ENCODE peak calls at places on chromosomes 2 and 18, in six cellular contexts. Q is GM12878, Y is K562, B is upper lobe of left lung, C is A549, G is HepG2. H is an unnamed sample.

GRCh38 chr2:88059979-88060906 is 4.7 kb upstream of the KRCC1 start:
- ATAC-seq in G (peak), Y (peak), C (peak), B (peak), Q (peak), H (no peak)

GRCh38 chr18:62987035-62987830 is 271.9 kb downstream of the PHLPP1 start:
- ATAC-seq in Q (no peak), G (peak), C (no peak), Y (peak), B (no peak), H (no peak)

GRCh38 chr18:6752200-6752873 is 22.8 kb downstream of the ARHGAP28 start:
- ATAC-seq in Y (peak), Q (no peak), C (no peak), G (no peak), B (peak), H (no peak)

GRCh38 chr2:186256540-186256939 is 229.5 kb upstream of the ZC3H15 start:
- ATAC-seq in Y (no peak), Q (peak), C (peak), B (no peak), G (peak), H (no peak)

GRCh38 chr2:210094787-210095186 is 76.4 kb downstream of the KANSL1L start:
- ATAC-seq in B (no peak), Q (no peak), G (no peak), Y (no peak), C (no peak), H (no peak)

GRCh38 chr2:145851730-145852129 is 1331.8 kb upstream of the ZEB2 start:
- ATAC-seq in Q (no peak), G (no peak), C (no peak), B (no peak), Y (no peak), H (no peak)

GRCh38 chr2:132460781-132461180 is 44.2 kb downstream of the GPR39 start:
- ATAC-seq in C (no peak), B (no peak), Q (no peak), Y (no peak), G (no peak), H (no peak)

GRCh38 chr2:200354823-200355751 is 48.6 kb downstream of the SPATS2L start:
- ATAC-seq in Q (peak), C (no peak), G (no peak), B (no peak), Y (no peak), H (no peak)

GRCh38 chr2:231900486-231900942 is 25.7 kb downstream of the NPPC start:
- ATAC-seq in B (peak), C (peak), Y (peak), G (peak), Q (peak), H (peak)

GRCh38 chr2:161976927-161977326 is 97.1 kb downstream of the DPP4 start:
- ATAC-seq in C (no peak), Y (no peak), Q (no peak), G (no peak), B (no peak), H (no peak)

GRCh38 chr2:204869142-204869823 is 324.0 kb downstream of the PARD3B start:
- ATAC-seq in G (no peak), Q (no peak), B (peak), C (no peak), Y (no peak), H (no peak)

GRCh38 chr2:67841711-67842110 is 221.1 kb downstream of the C1D start:
- ATAC-seq in Q (no peak), G (no peak), C (no peak), Y (no peak), B (no peak), H (no peak)

GRCh38 chr18:34511879-34512278 is 198.2 kb upstream of the DTNA start:
- ATAC-seq in C (no peak), B (no peak), G (no peak), Y (no peak), Q (no peak), H (no peak)

GRCh38 chr2:15840969-15841368 is 99.4 kb upstream of the MYCN start:
- ATAC-seq in B (no peak), Y (no peak), C (no peak), Q (no peak), G (no peak), H (no peak)

GRCh38 chr2:204177977-204178522 is 241.5 kb downstream of the ICOS start:
- ATAC-seq in Q (peak), B (peak), G (peak), C (peak), Y (peak), H (no peak)

GRCh38 chr2:218984239-218985020 is 554 bp downstream of the FEV start:
- ATAC-seq in Q (no peak), C (peak), B (no peak), Y (no peak), G (no peak), H (no peak)

GRCh38 chr18:46010676-46011075 is 43.5 kb upstream of the EPG5 start:
- ATAC-seq in C (no peak), Q (no peak), G (no peak), B (peak), Y (no peak), H (no peak)

GRCh38 chr2:12261993-12262680 is 454.6 kb upstream of the TRIB2 start:
- ATAC-seq in G (no peak), Q (peak), C (no peak), Y (no peak), B (no peak), H (no peak)

GRCh38 chr2:3650140-3650944 is 7.7 kb upstream of the ALLC start:
- ATAC-seq in C (peak), G (peak), B (no peak), Q (no peak), Y (peak), H (peak)

GRCh38 chr18:32773187-32773712 is 427 bp upstream of the KLHL14 start:
- ATAC-seq in G (no peak), C (no peak), Q (no peak), B (no peak), Y (no peak), H (no peak)

GRCh38 chr2:110115291-110116032 is at the start of gene MALL:
- ATAC-seq in C (peak), G (no peak), Q (no peak), Y (no peak), B (peak), H (peak)

GRCh38 chr2:110114801-110115200 is 821 bp downstream of the MALL start:
- ATAC-seq in G (peak), C (peak), Q (no peak), B (peak), Y (no peak), H (no peak)

GRCh38 chr2:110116033-110116710 is 550 bp upstream of the MALL start:
- ATAC-seq in Q (peak), G (peak), Y (peak), C (peak), B (peak), H (peak)

GRCh38 chr2:110114007-110114591 is 1.5 kb downstream of the MALL start:
- ATAC-seq in C (peak), Q (no peak), Y (no peak), G (peak), B (peak), H (no peak)
- TF ChIP-seq CTCF in C (peak), Q (no peak), Y (no peak), G (peak), B (no peak), H (no peak)

GRCh38 chr2:169072163-169072925 is 3.0 kb downstream of the DHRS9 start:
- ATAC-seq in C (no peak), Y (peak), G (no peak), B (peak), Q (no peak), H (peak)
- H3K27ac ChIP-seq in C (no peak), Y (peak), G (no peak), B (peak), Q (no peak), H (no peak)

GRCh38 chr2:105379741-105380186 is 19.1 kb downstream of the FHL2 start:
- ATAC-seq in C (no peak), Q (no peak), B (no peak), G (no peak), Y (no peak), H (no peak)

GRCh38 chr2:105378921-105379383 is 19.9 kb downstream of the FHL2 start:
- ATAC-seq in G (no peak), B (no peak), Y (no peak), C (no peak), Q (no peak), H (no peak)

GRCh38 chr2:105376789-105377231 is 22.0 kb downstream of the FHL2 start:
- ATAC-seq in Q (no peak), B (no peak), C (no peak), G (no peak), Y (no peak), H (no peak)

GRCh38 chr2:105377871-105378270 is 21.0 kb downstream of the FHL2 start:
- ATAC-seq in Y (peak), G (no peak), C (peak), Q (no peak), B (no peak), H (no peak)

DNA sequence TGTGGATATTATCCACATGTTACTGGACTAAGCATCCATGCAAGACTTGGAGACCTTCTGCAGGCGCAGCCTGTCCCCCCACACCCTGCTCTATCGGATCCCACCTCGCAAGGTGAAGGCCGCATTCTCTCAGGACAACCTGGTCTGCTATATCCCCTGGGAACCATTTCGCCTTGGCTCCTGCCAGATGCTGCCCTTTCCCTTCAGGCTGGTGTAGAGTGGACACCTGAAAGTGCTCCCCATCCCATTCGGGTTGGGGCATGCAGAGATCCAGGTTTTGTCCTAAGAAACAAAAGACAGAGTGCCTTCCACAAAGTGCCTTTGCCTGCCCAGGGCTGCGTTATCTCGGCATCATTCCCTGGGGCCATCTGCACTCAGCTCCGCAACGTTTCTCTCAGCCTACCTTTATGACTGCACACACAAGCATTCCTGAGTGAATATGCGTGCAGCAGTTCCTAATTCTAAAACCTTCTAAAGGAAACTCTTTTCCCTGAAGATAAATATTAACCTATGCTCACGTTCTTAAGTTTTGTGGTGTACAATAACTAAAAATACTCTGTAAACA is 20.5 kb downstream of the FHL2 start:
- ATAC-seq in G (no peak), C (no peak), B (no peak), Q (no peak), Y (no peak), H (no peak)
- TF ChIP-seq EP300 in G (no peak), C (no peak), B (no peak), Q (no peak), Y (no peak), H (no peak)

GRCh38 chr18:23095463-23095862 is 39.8 kb upstream of the CABLES1 start:
- ATAC-seq in G (peak), Q (no peak), C (no peak), B (no peak), Y (peak), H (no peak)
- TF ChIP-seq CTCF in G (peak), Q (no peak), C (peak), B (no peak), Y (peak), H (no peak)